ENCODE peak calls at places on chromosomes 12 and 14, in four cellular contexts. P, I, L and D are unnamed samples.

GRCh38 chr12:67069451-67070306 is 199.5 kb upstream of the CAND1 start:
- DNase-seq in P (peak; percentile 47), I (no peak), L (peak; percentile 48), D (peak; percentile 26)

GRCh38 chr12:116687888-116688287 is 50.0 kb downstream of the SPRING1 start:
- DNase-seq in P (peak; percentile 73), I (peak; percentile 61), L (peak; percentile 16), D (no peak)

GRCh38 chr14:95478818-95479217 is 37.6 kb downstream of the SYNE3 start:
- DNase-seq in P (no peak), I (no peak), L (no peak), D (no peak)

GRCh38 chr12:123142948-123143752 is 7.7 kb downstream of the PITPNM2 start:
- DNase-seq in P (no peak), I (no peak), L (no peak), D (peak; percentile 57)

GRCh38 chr14:77485901-77486678 is 12.5 kb downstream of the ISM2 start:
- DNase-seq in P (no peak), I (peak; percentile 90), L (no peak), D (no peak)

GRCh38 chr12:49108958-49109404 is 1.7 kb downstream of the LMBR1L start:
- DNase-seq in P (no peak), I (no peak), L (no peak), D (peak; percentile 88)

GRCh38 chr14:100147181-100147631 is 12.2 kb downstream of the DEGS2 start:
- DNase-seq in P (no peak), I (no peak), L (peak; percentile 70), D (no peak)

GRCh38 chr14:94180655-94181271 is 6.6 kb downstream of the PPP4R4 start:
- DNase-seq in P (peak; percentile 25), I (peak; percentile 25), L (no peak), D (no peak)

GRCh38 chr12:102885043-102885932 is 31.8 kb downstream of the PAH start:
- DNase-seq in P (no peak), I (no peak), L (no peak), D (no peak)